ENCODE peak calls at places on chromosomes 12 and 14, in four cellular contexts. One of them, this sample, is unnamed.

GRCh38 chr12:122382919-122383350 is 39.5 kb downstream of the CLIP1 start:
- DNase-seq in ACHN: no peak
- DNase-seq in memory B cell: no peak
- DNase-seq in CD4-positive, alpha-beta T cell: no peak
- DNase-seq in this sample: no peak

GRCh38 chr14:104135121-104135903 is 3.1 kb upstream of the KIF26A start:
- DNase-seq in CD4-positive, alpha-beta T cell: no peak
- DNase-seq in memory B cell: no peak
- DNase-seq in ACHN: peak
- DNase-seq in this sample: no peak

GRCh38 chr12:130870442-130871285 is 1.2 kb upstream of the RAN start:
- DNase-seq in memory B cell: peak
- DNase-seq in ACHN: peak
- DNase-seq in CD4-positive, alpha-beta T cell: peak
- DNase-seq in this sample: peak

GRCh38 chr14:98931911-98932310 is 340.1 kb downstream of the BCL11B start:
- DNase-seq in memory B cell: no peak
- DNase-seq in ACHN: no peak
- DNase-seq in CD4-positive, alpha-beta T cell: peak
- DNase-seq in this sample: no peak

GRCh38 chr12:25083211-25083610 is 111.7 kb downstream of the DNAI7 start:
- DNase-seq in ACHN: no peak
- DNase-seq in memory B cell: no peak
- DNase-seq in CD4-positive, alpha-beta T cell: no peak
- DNase-seq in this sample: no peak

GRCh38 chr12:45324391-45324790 is 108.5 kb downstream of the ANO6 start:
- DNase-seq in memory B cell: no peak
- DNase-seq in CD4-positive, alpha-beta T cell: no peak
- DNase-seq in ACHN: no peak
- DNase-seq in this sample: no peak

GRCh38 chr12:64083285-64084210 is 138.5 kb downstream of the KICS2 start:
- DNase-seq in memory B cell: no peak
- DNase-seq in ACHN: peak
- DNase-seq in CD4-positive, alpha-beta T cell: no peak
- DNase-seq in this sample: no peak

GRCh38 chr12:77510985-77511384 is 319.7 kb upstream of the NAV3 start:
- DNase-seq in CD4-positive, alpha-beta T cell: no peak
- DNase-seq in ACHN: no peak
- DNase-seq in memory B cell: no peak
- DNase-seq in this sample: no peak

GRCh38 chr14:61225304-61225703 is 55.8 kb downstream of the TMEM30B start:
- DNase-seq in CD4-positive, alpha-beta T cell: no peak
- DNase-seq in ACHN: no peak
- DNase-seq in memory B cell: no peak
- DNase-seq in this sample: no peak

GRCh38 chr12:102568151-102568815 is 87.9 kb upstream of the IGF1 start:
- DNase-seq in ACHN: peak
- DNase-seq in CD4-positive, alpha-beta T cell: no peak
- DNase-seq in memory B cell: no peak
- DNase-seq in this sample: no peak

GRCh38 chr12:105220929-105221290 is 15.1 kb downstream of the APPL2 start:
- DNase-seq in memory B cell: no peak
- DNase-seq in CD4-positive, alpha-beta T cell: no peak
- DNase-seq in ACHN: no peak
- DNase-seq in this sample: no peak

This sample was measured in activated B cell treated with CpG ODN at 0.5 μM for 24 hours.